ENCODE peak calls at places on chromosomes 7 and 10, in nine cellular contexts. Y is K562, U is prostate gland, P is transverse colon, A is endothelial cell of umbilical vein, I is sigmoid colon, C is suprapubic skin, Z is HCT116, R is stomach. J is an unnamed sample.

GRCh38 chr10:132970641-132971438 is 28.5 kb upstream of the CFAP46 start:
- DNase-seq in R (no peak), C (peak), P (no peak), A (no peak), I (peak), Z (no peak), U (no peak), Y (no peak), J (peak)

GRCh38 chr10:98485959-98486358 is 39.2 kb upstream of the HPS1 start:
- DNase-seq in A (no peak), P (no peak), U (no peak), Z (no peak), Y (no peak), I (no peak), C (no peak), R (no peak), J (no peak)

GRCh38 chr10:34607894-34608293 is 207.2 kb downstream of the PARD3 start:
- DNase-seq in A (peak), U (no peak), Y (no peak), P (no peak), C (no peak), Z (no peak), I (no peak), R (no peak), J (no peak)

GRCh38 chr10:101029520-101030309 is 1.2 kb downstream of the PDZD7 start:
- DNase-seq in A (no peak), I (no peak), C (no peak), P (no peak), U (no peak), Z (no peak), R (no peak), Y (no peak), J (no peak)

GRCh38 chr10:1381339-1381738 is 325.2 kb downstream of the WDR37 start:
- DNase-seq in C (no peak), U (no peak), A (no peak), Y (no peak), P (no peak), I (no peak), R (peak), Z (no peak), J (no peak)

GRCh38 chr7:135160098-135160857 is 10.2 kb downstream of the CYREN start:
- DNase-seq in R (no peak), C (no peak), I (no peak), Y (peak), A (peak), U (no peak), P (no peak), Z (no peak), J (no peak)

GRCh38 chr7:41779918-41780317 is 77.0 kb upstream of the INHBA start:
- DNase-seq in P (no peak), Z (no peak), C (no peak), R (no peak), U (no peak), A (no peak), I (no peak), Y (no peak), J (no peak)

GRCh38 chr10:112585052-112585451 is 138.0 kb downstream of the VTI1A start:
- DNase-seq in R (peak), C (no peak), P (no peak), Z (peak), U (peak), A (no peak), Y (no peak), I (no peak), J (no peak)

GRCh38 chr7:70271617-70272081 is 673.4 kb downstream of the AUTS2 start:
- DNase-seq in C (no peak), Y (no peak), R (no peak), P (no peak), U (peak), A (no peak), I (no peak), Z (no peak), J (no peak)

GRCh38 chr7:14761506-14762296 is 140.8 kb downstream of the DGKB start:
- DNase-seq in Z (no peak), R (no peak), I (peak), C (no peak), Y (no peak), A (peak), U (peak), P (peak), J (no peak)

GRCh38 chr7:151076863-151077704 is 3.5 kb downstream of the FASTK start:
- DNase-seq in U (no peak), R (peak), I (no peak), Y (peak), C (no peak), P (no peak), A (no peak), Z (no peak), J (peak)

GRCh38 chr10:129472696-129473555 is 5.9 kb downstream of the MGMT start:
- DNase-seq in P (no peak), R (no peak), U (no peak), Y (no peak), C (no peak), Z (no peak), A (no peak), I (no peak), J (no peak)

GRCh38 chr7:50614721-50615518 is 49.7 kb upstream of the DDC start:
- DNase-seq in C (no peak), R (no peak), I (no peak), U (no peak), Y (no peak), Z (no peak), P (peak), A (no peak), J (no peak)

GRCh38 chr10:77392851-77393250 is 244.8 kb downstream of the KCNMA1 start:
- DNase-seq in R (no peak), C (no peak), Z (peak), A (peak), U (peak), Y (no peak), I (no peak), P (no peak), J (no peak)

GRCh38 chr7:127831312-127832212 is 179.6 kb downstream of the SND1 start:
- DNase-seq in U (no peak), A (no peak), R (no peak), Y (no peak), C (no peak), P (no peak), I (no peak), Z (no peak), J (no peak)

GRCh38 chr7:46461334-46461777 is 540.3 kb upstream of the IGFBP3 start:
- DNase-seq in P (no peak), I (no peak), R (no peak), A (no peak), C (no peak), Y (no peak), Z (no peak), U (no peak), J (no peak)

GRCh38 chr10:114044251-114045070 is 795 bp downstream of the ADRB1 start:
- DNase-seq in C (no peak), R (no peak), U (no peak), I (no peak), Y (no peak), P (no peak), Z (no peak), A (peak), J (peak)

GRCh38 chr10:114045738-114046458 is 2.2 kb downstream of the ADRB1 start:
- DNase-seq in A (no peak), P (no peak), Z (no peak), Y (no peak), I (no peak), U (no peak), R (no peak), C (no peak), J (no peak)

GRCh38 chr10:114041166-114041565 is 2.5 kb upstream of the ADRB1 start:
- DNase-seq in Z (no peak), U (no peak), Y (no peak), C (no peak), R (no peak), I (no peak), A (no peak), P (no peak), J (no peak)

GRCh38 chr10:114045071-114045737 is 1.5 kb downstream of the ADRB1 start:
- DNase-seq in Y (no peak), R (peak), Z (no peak), U (peak), I (peak), C (no peak), A (peak), P (peak), J (peak)

GRCh38 chr10:114043532-114044250 is at the start of gene ADRB1:
- DNase-seq in R (peak), C (peak), Y (peak), Z (peak), U (peak), I (peak), A (peak), P (peak), J (peak)
- TF ChIP-seq POLR2A in R (no peak), C (peak), Y (no peak), Z (no peak), U (peak), I (peak), A (no peak), P (peak), J (no peak)

DNA sequence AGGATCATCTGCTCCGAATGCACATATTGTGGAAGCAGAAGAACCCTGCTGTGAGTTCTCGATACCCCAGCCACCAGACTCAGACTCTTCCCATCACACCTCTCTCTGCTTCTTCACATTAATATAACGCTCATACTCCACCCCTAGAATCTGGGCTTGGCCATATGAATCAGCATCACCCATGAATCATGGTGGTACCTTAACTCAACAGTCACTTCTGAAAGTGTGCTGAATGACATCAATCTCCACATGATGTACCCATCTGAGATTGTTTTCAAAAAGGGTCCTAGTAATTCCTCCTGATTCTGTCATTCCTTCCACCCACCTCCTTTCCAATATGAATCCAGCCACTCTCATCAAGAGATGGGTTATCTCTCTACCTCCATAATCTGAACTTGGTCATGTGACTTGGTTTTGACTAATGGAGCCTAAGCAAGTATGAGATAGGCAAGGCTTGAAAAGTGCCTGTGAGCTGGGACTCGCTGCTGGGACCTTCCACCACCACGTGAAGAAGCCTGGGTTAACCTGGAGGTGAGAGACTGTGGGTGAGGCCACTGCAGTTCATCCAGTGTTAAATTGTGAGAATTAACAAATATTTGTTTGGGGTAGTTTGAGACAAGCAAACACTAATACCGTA is 15.4 kb downstream of the YWHAG start:
- DNase-seq in I (peak), Y (no peak), P (no peak), U (no peak), A (no peak), Z (no peak), R (no peak), C (no peak), J (no peak)
- H3K27ac ChIP-seq in I (no peak), Y (no peak), P (no peak), U (no peak), A (no peak), Z (no peak), R (no peak), C (no peak), J (no peak)

GRCh38 chr7:26307226-26307625 is 15.6 kb downstream of the SNX10 start:
- DNase-seq in Y (peak), A (no peak), C (no peak), Z (no peak), P (peak), I (no peak), U (no peak), R (no peak), J (no peak)
- TF ChIP-seq POLR2AphosphoS5 in Y (no peak), A (no peak), C (no peak), Z (no peak), P (no peak), I (no peak), U (no peak), R (peak), J (no peak)

GRCh38 chr7:603152-603941 is 83.7 kb upstream of the PDGFA start:
- DNase-seq in C (peak), U (no peak), A (no peak), R (no peak), Y (peak), I (no peak), P (no peak), Z (no peak), J (peak)
- TF ChIP-seq POLR2A in C (no peak), U (no peak), A (no peak), R (no peak), Y (no peak), I (no peak), P (no peak), Z (no peak), J (no peak)

DNA sequence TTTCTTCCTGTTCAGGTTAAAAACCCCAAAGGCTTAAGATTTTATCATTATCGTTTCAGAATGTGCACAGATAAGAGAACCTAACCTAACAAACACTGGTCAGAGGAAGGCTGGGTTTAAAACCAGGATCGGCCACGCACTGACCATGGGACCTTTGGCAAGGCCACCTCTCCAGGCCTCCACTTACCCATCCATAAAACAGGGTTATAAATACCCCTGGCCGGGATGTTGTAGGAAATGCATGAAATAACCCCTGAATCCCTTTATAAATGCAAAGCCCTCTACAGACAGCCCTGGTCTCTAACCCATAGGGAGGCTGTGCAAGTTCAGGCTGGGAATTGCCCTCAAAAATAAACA is 418 bp downstream of the DEPP1 start:
- DNase-seq in I (peak), R (no peak), A (no peak), Y (no peak), U (no peak), P (peak), Z (no peak), C (no peak), J (peak)
- H3K27ac ChIP-seq in I (peak), R (peak), A (peak), Y (no peak), U (peak), P (peak), Z (peak), C (peak), J (peak)

DNA sequence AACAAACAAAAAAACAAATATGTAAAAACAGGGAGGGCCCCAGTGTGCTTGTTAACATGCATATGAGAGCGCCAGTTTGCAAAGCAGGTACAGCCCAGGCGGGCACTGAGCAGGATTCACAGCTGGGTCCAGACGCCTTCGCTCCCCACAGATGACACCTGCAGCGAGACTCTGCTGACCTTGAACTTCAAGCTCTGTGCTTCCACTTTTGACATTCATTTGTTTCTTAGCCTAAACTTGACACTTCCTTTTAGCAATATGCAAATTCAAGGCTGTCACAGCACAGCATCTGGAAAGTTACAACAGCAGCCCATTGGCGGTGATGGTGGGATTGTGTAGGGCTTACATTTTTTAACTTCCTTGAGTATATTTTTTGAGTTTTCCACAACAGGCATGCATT is 88.8 kb upstream of the TNS3 start:
- DNase-seq in U (no peak), Z (no peak), C (no peak), Y (no peak), P (peak), A (no peak), I (no peak), R (no peak), J (peak)
- TF ChIP-seq POLR2AphosphoS5 in U (no peak), Z (no peak), C (no peak), Y (no peak), P (no peak), A (no peak), I (no peak), R (no peak), J (no peak)

DNA sequence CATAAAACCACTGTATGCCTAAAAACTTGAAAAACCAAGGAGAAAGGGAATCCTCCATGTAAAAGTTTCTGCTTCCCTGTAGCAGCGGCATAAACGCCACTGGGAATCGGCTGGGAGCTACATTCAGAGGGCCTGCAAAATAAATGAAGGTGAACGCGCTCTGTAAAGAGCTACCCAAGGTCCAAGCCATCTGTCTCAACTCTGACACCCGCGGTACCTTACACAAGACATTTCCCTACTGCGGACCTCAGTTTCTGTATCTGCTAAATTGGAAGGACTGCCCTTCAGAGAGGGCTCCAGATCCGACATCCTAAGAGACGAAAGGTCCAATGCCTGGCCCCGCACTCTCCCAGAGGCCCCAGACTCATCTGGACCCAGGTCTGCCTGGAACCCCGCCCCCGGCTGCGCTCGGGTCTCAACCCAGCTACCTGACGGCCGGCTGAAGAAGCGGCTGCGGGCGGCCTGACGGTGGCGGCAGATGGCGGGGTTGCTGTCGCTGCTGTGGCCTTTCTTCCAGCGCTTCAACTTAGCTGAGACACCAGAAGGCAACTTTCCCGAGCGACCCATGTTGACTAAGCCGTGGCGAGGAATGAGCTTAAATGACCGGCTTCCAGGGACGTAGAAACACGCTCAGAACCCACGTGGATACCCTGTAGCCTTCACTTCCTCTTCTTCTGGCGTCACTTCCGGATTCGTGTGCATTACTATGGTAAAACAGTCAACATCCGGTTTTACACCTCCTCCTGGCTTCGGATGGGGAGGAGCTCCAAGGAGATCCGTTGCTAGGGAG is at the start of gene RRP12:
- DNase-seq in I (peak), Y (peak), Z (peak), C (peak), R (peak), P (peak), U (peak), A (peak), J (peak)
- TF ChIP-seq POLR2A in I (no peak), Y (peak), Z (peak), C (peak), R (peak), P (peak), U (no peak), A (no peak), J (peak)

DNA sequence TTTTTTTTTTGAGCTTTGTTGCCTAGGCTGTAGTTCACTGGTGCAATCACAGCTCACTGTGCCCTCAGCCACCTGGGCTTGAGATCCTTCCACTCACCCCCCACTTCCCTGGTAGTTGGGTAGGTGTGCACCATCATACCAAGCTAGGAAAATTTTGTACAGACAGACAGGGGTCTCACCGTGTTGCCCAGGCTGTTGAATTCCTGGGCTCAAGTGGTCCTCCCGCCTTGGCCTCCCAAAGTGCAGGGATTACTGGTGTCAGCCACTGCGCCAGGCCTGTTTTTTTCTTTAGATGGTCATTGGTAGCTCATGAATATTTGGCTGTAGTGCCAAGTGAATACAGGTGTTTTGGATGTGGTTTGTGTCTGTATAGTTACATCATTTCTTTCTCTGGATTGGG is 7.5 kb downstream of the COMTD1 start:
- DNase-seq in P (no peak), U (no peak), R (peak), C (peak), Y (no peak), I (peak), Z (no peak), A (no peak), J (no peak)
- H3K27ac ChIP-seq in P (peak), U (no peak), R (no peak), C (no peak), Y (peak), I (peak), Z (peak), A (no peak), J (no peak)

DNA sequence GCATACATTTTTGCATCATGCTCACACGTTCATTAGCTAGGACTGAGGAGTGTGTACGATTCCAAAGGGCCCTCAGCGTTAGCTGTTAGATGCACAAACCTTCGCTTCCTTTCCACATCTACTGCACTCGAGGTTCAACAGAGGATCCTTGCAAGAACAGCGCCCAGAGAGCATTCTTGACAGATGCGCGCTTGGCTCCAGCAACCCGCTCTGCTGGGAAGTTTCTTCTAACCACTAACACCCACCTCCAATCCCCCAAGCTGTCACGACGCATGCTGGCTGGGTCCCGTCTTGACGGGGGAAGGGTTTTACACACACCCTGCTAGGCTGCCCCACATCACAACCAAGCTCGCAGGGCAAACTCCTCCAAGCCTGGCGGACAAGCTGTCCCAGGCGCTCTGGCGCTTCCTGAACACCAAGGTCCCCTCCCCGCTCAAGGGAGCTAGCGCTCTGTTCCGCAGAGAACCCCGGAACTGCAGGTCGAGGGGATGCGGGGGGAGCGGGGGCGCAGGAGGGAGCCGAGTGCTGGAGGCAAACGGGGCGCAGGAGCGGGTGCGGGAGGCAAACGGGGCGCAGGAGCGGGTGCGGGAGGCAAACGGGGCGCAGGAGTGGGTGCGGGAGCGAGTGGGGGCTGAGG is 653 bp upstream of the ADRB1 start:
- DNase-seq in P (peak), A (peak), C (peak), U (peak), Z (peak), Y (no peak), R (peak), I (peak), J (no peak)
- TF ChIP-seq POLR2AphosphoS5 in P (peak), A (no peak), C (no peak), U (peak), Z (no peak), Y (no peak), R (no peak), I (peak), J (no peak)